ENCODE peak calls at places on chromosome 14, in four cellular contexts. N is heart left ventricle, I is fibroblast of lung, G is HepG2. D is an unnamed sample.

GRCh38 chr14:50937325-50937724 is 7.0 kb downstream of the PYGL start:
- DNase-seq in N (no peak), I (peak), G (no peak), D (no peak)

GRCh38 chr14:101562659-101563351 is 1.5 kb downstream of the DIO3 start:
- DNase-seq in N (no peak), I (no peak), G (no peak), D (no peak)

GRCh38 chr14:75418779-75419768 is 8.7 kb upstream of the JDP2 start:
- DNase-seq in N (no peak), I (no peak), G (no peak), D (no peak)

GRCh38 chr14:31968912-31969311 is 108.2 kb upstream of the ARHGAP5 start:
- DNase-seq in N (no peak), I (no peak), G (no peak), D (no peak)

GRCh38 chr14:61472801-61473376 is 151.5 kb downstream of the PRKCH start:
- DNase-seq in N (no peak), I (peak), G (no peak), D (no peak)

GRCh38 chr14:102776761-102777710 is at the start of gene TRAF3:
- DNase-seq in N (peak), I (peak), G (no peak), D (no peak)

GRCh38 chr14:69818760-69819191 is 21.7 kb upstream of the SLC10A1 start:
- DNase-seq in N (peak), I (peak), G (peak), D (peak)

GRCh38 chr14:51806624-51807023 is 53.8 kb upstream of the GNG2 start:
- DNase-seq in N (no peak), I (no peak), G (no peak), D (no peak)

GRCh38 chr14:41899416-41899815 is 292.7 kb downstream of the LRFN5 start:
- DNase-seq in N (no peak), I (peak), G (no peak), D (no peak)

GRCh38 chr14:35631071-35631805 is 97.3 kb downstream of the INSM2 start:
- DNase-seq in N (no peak), I (peak), G (no peak), D (no peak)

GRCh38 chr14:103073367-103073875 is 10.6 kb upstream of the LBHD2 start:
- DNase-seq in N (no peak), I (no peak), G (no peak), D (no peak)

GRCh38 chr14:105884808-105885281 is 358.5 kb downstream of the TMEM121 start:
- DNase-seq in N (peak), I (no peak), G (no peak), D (no peak)

GRCh38 chr14:86654558-86655184 is 1124.7 kb downstream of the FLRT2 start:
- DNase-seq in N (no peak), I (peak), G (peak), D (no peak)

GRCh38 chr14:32027255-32027939 is 49.7 kb upstream of the ARHGAP5 start:
- DNase-seq in N (no peak), I (peak), G (peak), D (no peak)

GRCh38 chr14:59299731-59300130 is 111.3 kb downstream of the DAAM1 start:
- DNase-seq in N (no peak), I (no peak), G (no peak), D (no peak)

GRCh38 chr14:62015248-62015647 is 253.0 kb downstream of the SNAPC1 start:
- DNase-seq in N (no peak), I (peak), G (no peak), D (no peak)

GRCh38 chr14:36502558-36503508 is 17.2 kb downstream of the NKX2-1 start:
- DNase-seq in N (no peak), I (no peak), G (no peak), D (no peak)

GRCh38 chr14:96204151-96205058 is at the start of gene BDKRB2:
- DNase-seq in N (peak), I (peak), G (peak), D (peak)

GRCh38 chr14:74888164-74889158 is 6.7 kb downstream of the DLST start:
- DNase-seq in N (no peak), I (peak), G (no peak), D (no peak)

GRCh38 chr14:39034481-39035296 is 68.3 kb downstream of the SEC23A start:
- DNase-seq in N (no peak), I (no peak), G (peak), D (no peak)

GRCh38 chr14:51668870-51669269 is 17.2 kb downstream of the FRMD6 start:
- DNase-seq in N (no peak), I (peak), G (no peak), D (no peak)

GRCh38 chr14:93041830-93042229 is 73.9 kb downstream of the ITPK1 start:
- DNase-seq in N (no peak), I (no peak), G (no peak), D (no peak)

GRCh38 chr14:69270795-69271708 is 11.1 kb downstream of the GALNT16 start:
- DNase-seq in N (no peak), I (peak), G (no peak), D (no peak)

GRCh38 chr14:28599191-28599590 is 167.4 kb upstream of the FOXG1 start:
- DNase-seq in N (no peak), I (no peak), G (no peak), D (no peak)

GRCh38 chr14:28609228-28609828 is 157.3 kb upstream of the FOXG1 start:
- DNase-seq in N (no peak), I (peak), G (peak), D (no peak)

GRCh38 chr14:28599605-28600004 is 167.0 kb upstream of the FOXG1 start:
- DNase-seq in N (no peak), I (no peak), G (no peak), D (no peak)

GRCh38 chr14:28608438-28608837 is 158.1 kb upstream of the FOXG1 start:
- DNase-seq in N (no peak), I (peak), G (no peak), D (no peak)

GRCh38 chr14:28603606-28604005 is 163.0 kb upstream of the FOXG1 start:
- DNase-seq in N (no peak), I (peak), G (no peak), D (no peak)
- H3K27ac ChIP-seq in N (no peak), I (no peak), G (no peak), D (no peak)

DNA sequence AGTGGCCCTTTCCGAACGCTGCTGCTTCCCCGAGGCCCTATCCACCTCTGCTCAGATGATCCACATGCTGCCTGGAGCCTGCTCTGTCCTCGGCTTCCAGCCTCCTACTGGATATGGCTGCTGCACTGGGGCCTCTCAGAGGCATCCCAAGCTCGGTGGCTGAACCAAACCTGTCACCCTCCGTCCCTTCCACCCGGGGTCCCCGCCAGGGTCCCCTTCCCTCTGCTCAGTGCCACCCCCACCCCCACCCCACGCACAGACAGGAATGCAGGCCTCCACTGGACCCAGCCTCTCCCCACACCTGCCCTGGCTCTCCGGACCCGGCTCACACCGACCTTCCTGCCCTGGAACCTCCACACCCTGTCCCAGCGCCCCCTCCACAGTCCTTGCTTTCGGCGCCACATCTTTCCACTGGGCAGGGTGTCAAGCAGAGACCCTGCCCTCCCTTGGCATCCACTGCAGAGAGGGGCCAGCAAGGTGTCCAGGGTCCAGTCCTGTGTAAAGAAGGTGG is 6.1 kb downstream of the CEP170B start:
- DNase-seq in N (no peak), I (no peak), G (no peak), D (no peak)
- TF ChIP-seq CTCF in N (no peak), I (no peak), G (no peak), D (no peak)

GRCh38 chr14:104593710-104594121 is 10.9 kb downstream of the TMEM179 start:
- DNase-seq in N (no peak), I (no peak), G (no peak), D (no peak)
- H3K27ac ChIP-seq in N (no peak), I (no peak), G (no peak), D (no peak)

DNA sequence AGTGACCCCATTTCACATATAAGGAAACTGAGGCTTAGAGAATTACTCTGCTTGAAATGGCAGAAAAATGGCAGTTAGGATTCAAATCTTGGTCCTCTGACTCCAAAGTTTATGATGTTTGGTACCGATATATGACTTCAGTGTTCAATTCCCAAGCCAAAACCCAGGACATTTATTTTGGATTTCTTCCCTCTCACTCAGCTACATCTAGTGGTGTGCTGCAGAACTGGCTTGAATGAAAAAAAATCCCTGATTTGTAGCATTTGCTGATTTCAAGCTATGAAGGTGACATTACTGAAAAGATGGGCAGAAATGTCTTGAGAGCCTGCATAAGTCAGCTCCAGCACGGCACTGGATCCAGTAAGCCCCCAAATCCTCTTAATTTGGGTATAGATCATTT is 106.4 kb downstream of the EFCAB11 start:
- DNase-seq in N (no peak), I (peak), G (no peak), D (no peak)
- TF ChIP-seq CTCF in N (no peak), I (peak), G (no peak), D (peak)

DNA sequence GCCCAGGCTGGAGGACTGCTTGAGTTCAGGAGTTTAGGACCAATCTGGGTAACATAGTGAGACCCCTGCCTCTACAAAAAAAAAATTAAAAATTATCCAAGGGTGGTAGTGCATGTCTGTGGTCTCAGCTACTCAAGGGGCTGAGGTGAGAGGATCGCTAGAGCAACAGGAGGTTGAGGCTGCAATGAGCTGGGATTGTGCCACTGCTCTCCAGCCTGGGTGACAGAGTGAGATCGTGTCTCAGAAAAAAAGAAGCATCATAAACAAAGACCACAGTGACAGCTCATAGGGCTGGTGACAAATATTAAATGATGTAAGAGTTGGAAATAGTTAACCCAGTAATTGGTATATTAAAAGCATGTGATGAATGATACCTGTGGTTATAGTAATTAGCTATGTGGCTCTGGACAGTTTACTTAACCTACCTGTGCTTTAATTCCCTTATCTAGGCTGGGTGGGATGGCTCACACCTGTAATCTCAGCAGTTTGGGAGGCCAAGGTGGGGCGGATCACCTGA is 68.0 kb downstream of the GSC start:
- DNase-seq in N (no peak), I (no peak), G (no peak), D (no peak)
- H3K27ac ChIP-seq in N (no peak), I (no peak), G (no peak), D (no peak)

GRCh38 chr14:71538288-71538687 is 393.9 kb upstream of the RGS6 start:
- DNase-seq in N (no peak), I (no peak), G (no peak), D (no peak)
- TF ChIP-seq CTCF in N (no peak), I (no peak), G (no peak), D (no peak)

GRCh38 chr14:24297190-24297964 is 2.2 kb downstream of the DHRS1 start:
- DNase-seq in N (no peak), I (no peak), G (peak), D (no peak)
- H3K27ac ChIP-seq in N (no peak), I (no peak), G (peak), D (peak)

GRCh38 chr14:25039933-25040332 is 10.0 kb downstream of the STXBP6 start:
- DNase-seq in N (no peak), I (no peak), G (no peak), D (no peak)

GRCh38 chr14:25041898-25042297 is 8.0 kb downstream of the STXBP6 start:
- DNase-seq in N (no peak), I (peak), G (no peak), D (no peak)

GRCh38 chr14:25041484-25041883 is 8.5 kb downstream of the STXBP6 start:
- DNase-seq in N (no peak), I (peak), G (no peak), D (no peak)

GRCh38 chr14:25044299-25044698 is 5.6 kb downstream of the STXBP6 start:
- DNase-seq in N (no peak), I (peak), G (no peak), D (no peak)

DNA sequence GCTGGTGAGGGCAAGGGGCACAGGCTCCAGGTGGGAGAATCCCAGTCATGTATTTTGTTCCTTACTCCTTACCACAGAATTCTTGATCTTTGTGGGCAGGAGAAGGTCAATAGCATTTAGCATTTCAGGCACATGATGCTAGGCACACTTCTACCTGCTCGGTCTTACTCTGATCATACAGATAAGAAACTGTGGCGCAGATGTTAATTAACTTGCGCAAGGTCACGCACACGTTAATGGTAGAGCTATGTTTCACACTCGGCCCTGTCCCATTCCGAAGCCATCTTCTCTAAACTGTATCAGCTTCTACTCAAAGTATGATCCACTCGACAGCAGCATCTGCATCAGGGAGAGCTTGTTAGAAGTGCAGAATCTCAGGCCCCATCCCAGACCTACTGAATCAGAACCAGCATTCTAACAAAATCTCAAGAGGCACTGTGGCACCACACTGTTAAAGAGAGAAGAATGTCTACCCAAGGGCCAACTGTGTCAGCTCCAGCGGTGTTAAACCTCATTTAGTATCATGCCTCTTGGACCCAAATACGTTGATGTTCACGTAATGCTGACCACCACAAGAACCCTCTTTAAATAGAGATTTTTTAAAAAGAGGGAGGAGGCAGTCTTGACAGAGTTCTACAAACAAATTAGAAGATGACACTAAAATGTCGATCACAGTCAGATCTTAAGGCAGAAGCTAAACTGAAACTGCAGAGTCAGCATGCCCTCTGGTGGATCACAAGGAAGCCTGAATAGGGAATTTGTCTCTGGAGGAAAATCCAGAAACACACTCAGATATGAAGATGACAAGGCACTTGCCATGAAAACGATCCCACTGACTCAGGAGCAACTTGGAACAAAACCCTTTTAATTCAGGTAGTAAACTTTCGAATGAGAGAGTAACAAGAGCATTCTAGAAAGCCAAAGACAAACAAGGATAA is 7.3 kb downstream of the STXBP6 start:
- DNase-seq in N (peak), I (peak), G (peak), D (no peak)
- TF ChIP-seq CTCF in N (peak), I (peak), G (peak), D (peak)

DNA sequence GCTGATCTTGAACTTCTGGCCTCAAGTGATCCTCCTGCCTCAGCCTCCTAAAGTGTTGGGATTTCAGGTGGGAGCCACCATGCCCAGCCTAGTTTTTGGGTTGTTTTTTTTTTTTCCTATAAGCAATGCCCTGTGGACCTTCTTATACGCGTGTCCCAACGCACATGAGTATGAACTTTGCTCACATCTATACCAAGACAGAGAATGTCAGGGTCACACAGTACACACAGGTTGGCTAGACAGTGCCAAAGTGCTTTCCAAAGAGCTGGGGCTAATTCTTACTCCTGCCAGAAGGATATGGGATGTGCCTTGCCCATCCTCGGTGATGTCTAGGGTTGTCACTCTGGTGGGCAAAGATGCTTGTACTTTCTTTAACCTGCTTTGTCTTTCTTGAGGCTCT is 7.6 kb upstream of the CCDC85C start:
- DNase-seq in N (no peak), I (no peak), G (no peak), D (no peak)
- H3K27ac ChIP-seq in N (no peak), I (no peak), G (no peak), D (no peak)

DNA sequence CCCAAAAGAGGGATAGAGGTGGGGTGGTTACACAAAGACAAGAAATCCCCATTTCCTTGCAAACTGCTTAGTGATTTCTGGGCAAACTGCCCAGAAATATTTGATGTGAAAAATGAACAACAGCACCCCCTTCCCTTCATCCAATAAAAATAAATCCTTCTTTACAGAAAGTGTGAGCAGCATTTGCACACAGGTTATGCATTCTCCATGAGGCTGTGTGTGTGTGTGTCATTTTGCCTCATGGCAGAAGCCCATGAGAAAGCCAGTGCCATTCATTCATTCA is 17.2 kb upstream of the NRXN3 start:
- DNase-seq in N (no peak), I (peak), G (no peak), D (no peak)
- TF ChIP-seq CTCF in N (no peak), I (peak), G (no peak), D (no peak)